ENCODE peak calls at places on chromosomes 1 and 21, in six cellular contexts. W is sigmoid colon, N is lung, A is psoas muscle, J is prostate gland, G is mucosa of descending colon. D is an unnamed sample.

GRCh38 chr21:41953831-41954653 is at the start of gene C2CD2:
- DNase-seq in W (peak; percentile 83), N (peak; percentile 60), A (peak; percentile 82), J (no peak), G (peak; percentile 68), D (no peak)

GRCh38 chr1:151494741-151495281 is 16.4 kb upstream of the CGN start:
- DNase-seq in W (no peak), N (no peak), A (no peak), J (no peak), G (no peak), D (no peak)

GRCh38 chr1:159218846-159219636 is 14.4 kb downstream of the ACKR1 start:
- DNase-seq in W (no peak), N (no peak), A (no peak), J (no peak), G (no peak), D (no peak)

GRCh38 chr1:41913025-41913424 is 5.7 kb downstream of the HIVEP3 start:
- DNase-seq in W (no peak), N (peak; percentile 61), A (no peak), J (no peak), G (no peak), D (no peak)

GRCh38 chr1:245953876-245954660 is 553.0 kb downstream of the SMYD3 start:
- DNase-seq in W (no peak), N (no peak), A (no peak), J (no peak), G (peak; percentile 17), D (no peak)

GRCh38 chr21:39670741-39671140 is 58.0 kb downstream of the B3GALT5 start:
- DNase-seq in W (no peak), N (no peak), A (no peak), J (no peak), G (no peak), D (no peak)

GRCh38 chr1:161045749-161046573 is at the start of gene USF1:
- DNase-seq in W (peak; percentile 96), N (peak; percentile 95), A (peak; percentile 92), J (peak; percentile 93), G (peak; percentile 96), D (peak; percentile 96)

GRCh38 chr1:53717025-53717804 is 21.7 kb downstream of the GLIS1 start:
- DNase-seq in W (no peak), N (no peak), A (no peak), J (no peak), G (no peak), D (no peak)

GRCh38 chr21:43690346-43690745 is 28.6 kb upstream of the PDXK start:
- DNase-seq in W (no peak), N (no peak), A (no peak), J (no peak), G (no peak), D (no peak)

GRCh38 chr1:111474106-111474505 is 322 bp downstream of the C1orf162 start:
- DNase-seq in W (no peak), N (no peak), A (no peak), J (no peak), G (no peak), D (no peak)
- H3K4me3 ChIP-seq in W (peak overlapping the region; percentile 32), N (no peak overlapping the region), A (peak overlapping the region; percentile 43), J (no peak overlapping the region), G (no peak overlapping the region), D (peak overlapping the region; percentile 25)

DNA sequence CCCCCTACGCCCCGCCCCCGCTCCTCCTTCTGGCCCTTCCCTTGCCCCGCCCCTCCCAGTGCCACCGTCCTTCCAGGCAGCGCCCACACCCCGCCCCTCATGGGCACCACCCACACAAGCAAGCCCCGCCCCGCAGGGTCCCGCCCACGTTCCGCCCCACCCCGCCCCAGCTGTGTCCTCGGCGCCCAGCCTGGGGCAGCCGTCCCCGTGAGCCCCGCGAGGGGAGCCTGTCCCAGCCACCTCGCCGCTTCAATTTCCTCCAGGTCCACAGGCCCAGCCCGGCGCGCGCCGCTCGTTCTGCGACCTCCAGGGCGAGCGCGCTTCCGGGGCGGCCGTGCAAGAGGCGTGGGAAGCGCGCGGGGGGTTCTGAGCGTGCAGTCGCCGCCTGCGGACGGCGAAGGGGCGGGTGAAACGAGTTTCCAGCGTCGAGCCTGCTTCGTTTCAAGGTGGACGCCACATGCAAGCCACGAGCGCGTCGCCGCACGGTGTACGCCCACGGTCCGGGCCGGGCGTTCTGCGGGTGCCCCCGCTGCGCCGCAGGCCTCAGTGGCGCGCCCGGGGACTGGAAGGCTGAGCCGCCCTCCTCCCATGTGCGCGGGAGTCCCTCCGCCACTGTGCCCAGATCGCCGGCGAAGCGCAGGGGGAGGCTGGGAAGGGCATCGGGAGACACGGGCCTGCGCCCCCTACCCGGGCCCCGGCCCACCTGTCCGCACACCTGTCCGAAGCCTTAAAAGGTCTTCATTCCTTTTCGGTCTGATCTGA is 10.8 kb upstream of the FAAP20 start:
- DNase-seq in W (peak; percentile 99), N (peak; percentile 97), A (peak; percentile 98), J (peak; percentile 98), G (peak; percentile 98), D (peak; percentile 98)
- H3K4me3 ChIP-seq in W (peak overlapping the region; percentile 57), N (no peak overlapping the region), A (peak overlapping the region; percentile 67), J (peak overlapping the region; percentile 36), G (peak overlapping the region; percentile 14), D (peak overlapping the region; percentile 50)

DNA sequence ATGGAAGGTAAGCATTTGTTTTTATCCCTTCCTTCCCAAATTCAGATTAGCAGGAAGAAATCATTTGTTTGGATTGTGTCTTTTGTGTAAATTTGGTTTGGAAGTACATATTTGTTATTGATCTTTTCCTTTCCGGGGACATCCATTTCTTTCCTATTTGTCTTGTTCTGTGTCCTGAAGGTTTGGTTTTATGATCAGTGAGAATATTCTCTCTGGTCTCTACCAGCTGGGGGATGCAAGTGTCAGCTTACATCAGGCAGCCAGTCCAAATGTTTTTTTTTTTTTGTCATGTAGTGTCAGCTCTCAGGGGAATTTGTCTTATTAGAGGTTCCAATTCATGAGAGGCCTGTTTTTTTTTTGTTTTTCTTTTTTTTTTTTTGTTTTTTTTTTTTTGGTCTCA is 479.2 kb upstream of the LRRC7 start:
- DNase-seq in W (no peak), N (no peak), A (no peak), J (no peak), G (no peak), D (no peak)
- H3K4me3 ChIP-seq in W (no peak overlapping the region), N (no peak overlapping the region), A (no peak overlapping the region), J (no peak overlapping the region), G (no peak overlapping the region), D (no peak overlapping the region)

GRCh38 chr1:200474633-200475032 is 64.8 kb upstream of the ZNF281 start:
- DNase-seq in W (no peak), N (no peak), A (no peak), J (no peak), G (no peak), D (no peak)

GRCh38 chr1:200483491-200484143 is 73.8 kb upstream of the ZNF281 start:
- DNase-seq in W (no peak), N (peak; percentile 60), A (no peak), J (no peak), G (no peak), D (no peak)

GRCh38 chr1:200479816-200480215 is 70.0 kb upstream of the ZNF281 start:
- DNase-seq in W (no peak), N (no peak), A (no peak), J (no peak), G (no peak), D (no peak)

GRCh38 chr1:200478239-200478623 is 68.4 kb upstream of the ZNF281 start:
- DNase-seq in W (no peak), N (no peak), A (no peak), J (no peak), G (no peak), D (no peak)

DNA sequence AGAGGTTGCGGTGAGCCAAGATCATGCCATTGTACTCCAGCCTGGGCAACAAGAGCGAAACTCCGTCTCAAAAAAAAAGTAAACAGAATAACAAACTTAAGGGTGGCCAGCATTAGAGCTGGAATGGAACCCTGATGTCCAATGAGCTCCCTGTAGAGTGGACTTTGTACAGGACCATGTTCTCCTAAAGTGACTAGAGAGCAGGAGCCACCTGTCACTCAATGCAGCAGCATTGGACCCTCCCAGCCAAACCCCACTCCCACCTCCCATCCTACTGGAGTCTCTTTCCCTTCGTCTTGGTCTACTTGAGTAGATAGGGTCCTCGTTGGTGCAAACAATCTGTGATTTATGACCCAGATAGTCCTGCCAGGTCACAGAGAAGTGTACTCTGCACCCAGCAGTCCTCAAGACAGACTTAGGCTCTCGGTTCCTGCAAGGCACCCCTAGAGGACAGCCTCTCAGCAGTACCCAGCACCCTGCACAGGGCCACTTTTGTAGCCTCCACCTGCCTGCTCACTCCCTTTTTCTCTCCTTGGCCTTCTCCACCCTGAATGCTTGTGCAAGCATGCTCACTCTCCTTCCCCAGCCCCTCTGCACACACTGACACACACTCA is 69.2 kb upstream of the ZNF281 start:
- DNase-seq in W (no peak), N (no peak), A (no peak), J (no peak), G (no peak), D (no peak)
- H3K4me3 ChIP-seq in W (no peak overlapping the region), N (no peak overlapping the region), A (no peak overlapping the region), J (no peak overlapping the region), G (no peak overlapping the region), D (no peak overlapping the region)